ENCODE peak calls at places on chromosomes 3 and 15, in five cellular contexts. One of them, this sample, is unnamed.

GRCh38 chr15:66780172-66780972 is 78.3 kb downstream of the SMAD6 start:
- DNase-seq in T-helper 2 cell: no peak
- DNase-seq in AG09309: no peak
- DNase-seq in skeletal muscle cell: peak
- DNase-seq in tibial artery: no peak
- DNase-seq in this sample: peak

GRCh38 chr15:25022233-25022632 is 67.4 kb downstream of the SNRPN start:
- DNase-seq in T-helper 2 cell: no peak
- DNase-seq in AG09309: no peak
- DNase-seq in skeletal muscle cell: peak
- DNase-seq in tibial artery: no peak
- DNase-seq in this sample: no peak

GRCh38 chr15:69797051-69797595 is 300.6 kb downstream of the TLE3 start:
- DNase-seq in T-helper 2 cell: no peak
- DNase-seq in AG09309: no peak
- DNase-seq in skeletal muscle cell: no peak
- DNase-seq in tibial artery: no peak
- DNase-seq in this sample: no peak

GRCh38 chr3:111072016-111072891 is 638 bp downstream of the NECTIN3 start:
- DNase-seq in T-helper 2 cell: no peak
- DNase-seq in AG09309: no peak
- DNase-seq in skeletal muscle cell: no peak
- DNase-seq in tibial artery: peak
- DNase-seq in this sample: no peak

GRCh38 chr15:94164202-94164807 is 67.1 kb upstream of the MCTP2 start:
- DNase-seq in T-helper 2 cell: peak
- DNase-seq in AG09309: no peak
- DNase-seq in skeletal muscle cell: no peak
- DNase-seq in tibial artery: no peak
- DNase-seq in this sample: no peak

GRCh38 chr3:88033088-88033487 is 25.7 kb downstream of the CGGBP1 start:
- DNase-seq in T-helper 2 cell: no peak
- DNase-seq in AG09309: no peak
- DNase-seq in skeletal muscle cell: no peak
- DNase-seq in tibial artery: no peak
- DNase-seq in this sample: no peak

GRCh38 chr3:184155644-184156521 is 706 bp downstream of the DVL3 start:
- DNase-seq in T-helper 2 cell: peak
- DNase-seq in AG09309: no peak
- DNase-seq in skeletal muscle cell: no peak
- DNase-seq in tibial artery: no peak
- DNase-seq in this sample: peak

GRCh38 chr3:195546130-195546560 is 3.0 kb upstream of the PPP1R2 start:
- DNase-seq in T-helper 2 cell: no peak
- DNase-seq in AG09309: peak
- DNase-seq in skeletal muscle cell: peak
- DNase-seq in tibial artery: peak
- DNase-seq in this sample: no peak

GRCh38 chr3:122466701-122467240 is 48.0 kb downstream of the KPNA1 start:
- DNase-seq in T-helper 2 cell: no peak
- DNase-seq in AG09309: no peak
- DNase-seq in skeletal muscle cell: no peak
- DNase-seq in tibial artery: no peak
- DNase-seq in this sample: no peak

GRCh38 chr3:24264011-24264410 is 230.6 kb downstream of the THRB start:
- DNase-seq in T-helper 2 cell: no peak
- DNase-seq in AG09309: no peak
- DNase-seq in skeletal muscle cell: no peak
- DNase-seq in tibial artery: no peak
- DNase-seq in this sample: no peak

GRCh38 chr3:76586471-76586870 is 453.4 kb upstream of the ROBO2 start:
- DNase-seq in T-helper 2 cell: no peak
- DNase-seq in AG09309: no peak
- DNase-seq in skeletal muscle cell: no peak
- DNase-seq in tibial artery: no peak
- DNase-seq in this sample: no peak

GRCh38 chr15:62957130-62957529 is 85.4 kb upstream of the TPM1 start:
- DNase-seq in T-helper 2 cell: no peak
- DNase-seq in AG09309: no peak
- DNase-seq in skeletal muscle cell: no peak
- DNase-seq in tibial artery: no peak
- DNase-seq in this sample: no peak